ENCODE peak calls at places on chromosomes 7 and 10, in seven cellular contexts. One of them, this sample, is unnamed.

GRCh38 chr7:107592361-107593024 is 12.4 kb downstream of the BCAP29 start:
- DNase-seq in NCI-H1092 treated with DMSO at 0.1 percent for 48 hours: no peak
- DNase-seq in stimulated activated CD8-positive, alpha-beta memory T cell treated with anti-CD3 and anti-CD28 coated beads, Interleukin-7, amount 100 ng/mL, for 4 hours: no peak
- DNase-seq in fibroblast of pulmonary artery: peak; percentile 25
- DNase-seq in HTR-8/SVneo: no peak
- DNase-seq in stromal cell of bone marrow: no peak
- DNase-seq in AG04450: peak; percentile 63
- DNase-seq in this sample: no peak

GRCh38 chr7:48636391-48637015 is 287.8 kb upstream of the CDC14C start:
- DNase-seq in NCI-H1092 treated with DMSO at 0.1 percent for 48 hours: peak; percentile 75
- DNase-seq in stimulated activated CD8-positive, alpha-beta memory T cell treated with anti-CD3 and anti-CD28 coated beads, Interleukin-7, amount 100 ng/mL, for 4 hours: no peak
- DNase-seq in fibroblast of pulmonary artery: no peak
- DNase-seq in HTR-8/SVneo: no peak
- DNase-seq in stromal cell of bone marrow: no peak
- DNase-seq in AG04450: no peak
- DNase-seq in this sample: no peak

GRCh38 chr10:4982764-4983226 is 19.6 kb downstream of the AKR1C1 start:
- DNase-seq in NCI-H1092 treated with DMSO at 0.1 percent for 48 hours: no peak
- DNase-seq in stimulated activated CD8-positive, alpha-beta memory T cell treated with anti-CD3 and anti-CD28 coated beads, Interleukin-7, amount 100 ng/mL, for 4 hours: no peak
- DNase-seq in fibroblast of pulmonary artery: peak; percentile 13
- DNase-seq in HTR-8/SVneo: no peak
- DNase-seq in stromal cell of bone marrow: peak; percentile 67
- DNase-seq in AG04450: no peak
- DNase-seq in this sample: no peak

GRCh38 chr7:132635127-132635526 is 58.9 kb upstream of the PLXNA4 start:
- DNase-seq in NCI-H1092 treated with DMSO at 0.1 percent for 48 hours: no peak
- DNase-seq in stimulated activated CD8-positive, alpha-beta memory T cell treated with anti-CD3 and anti-CD28 coated beads, Interleukin-7, amount 100 ng/mL, for 4 hours: no peak
- DNase-seq in fibroblast of pulmonary artery: no peak
- DNase-seq in HTR-8/SVneo: no peak
- DNase-seq in stromal cell of bone marrow: no peak
- DNase-seq in AG04450: no peak
- DNase-seq in this sample: no peak

GRCh38 chr10:131044379-131044778 is 267.1 kb downstream of the TCERG1L start:
- DNase-seq in NCI-H1092 treated with DMSO at 0.1 percent for 48 hours: no peak
- DNase-seq in stimulated activated CD8-positive, alpha-beta memory T cell treated with anti-CD3 and anti-CD28 coated beads, Interleukin-7, amount 100 ng/mL, for 4 hours: no peak
- DNase-seq in fibroblast of pulmonary artery: no peak
- DNase-seq in HTR-8/SVneo: no peak
- DNase-seq in stromal cell of bone marrow: no peak
- DNase-seq in AG04450: no peak
- DNase-seq in this sample: no peak

GRCh38 chr10:112246-112645 is 23.0 kb upstream of the ZMYND11 start:
- DNase-seq in NCI-H1092 treated with DMSO at 0.1 percent for 48 hours: no peak
- DNase-seq in stimulated activated CD8-positive, alpha-beta memory T cell treated with anti-CD3 and anti-CD28 coated beads, Interleukin-7, amount 100 ng/mL, for 4 hours: no peak
- DNase-seq in fibroblast of pulmonary artery: no peak
- DNase-seq in HTR-8/SVneo: peak; percentile 10
- DNase-seq in stromal cell of bone marrow: no peak
- DNase-seq in AG04450: no peak
- DNase-seq in this sample: no peak

GRCh38 chr10:123485577-123485976 is 180.6 kb upstream of the GPR26 start:
- DNase-seq in NCI-H1092 treated with DMSO at 0.1 percent for 48 hours: no peak
- DNase-seq in stimulated activated CD8-positive, alpha-beta memory T cell treated with anti-CD3 and anti-CD28 coated beads, Interleukin-7, amount 100 ng/mL, for 4 hours: no peak
- DNase-seq in fibroblast of pulmonary artery: no peak
- DNase-seq in HTR-8/SVneo: no peak
- DNase-seq in stromal cell of bone marrow: no peak
- DNase-seq in AG04450: no peak
- DNase-seq in this sample: no peak

GRCh38 chr10:87639493-87639892 is 20.2 kb upstream of the PAPSS2 start:
- DNase-seq in NCI-H1092 treated with DMSO at 0.1 percent for 48 hours: no peak
- DNase-seq in stimulated activated CD8-positive, alpha-beta memory T cell treated with anti-CD3 and anti-CD28 coated beads, Interleukin-7, amount 100 ng/mL, for 4 hours: no peak
- DNase-seq in fibroblast of pulmonary artery: no peak
- DNase-seq in HTR-8/SVneo: no peak
- DNase-seq in stromal cell of bone marrow: no peak
- DNase-seq in AG04450: no peak
- DNase-seq in this sample: no peak

GRCh38 chr10:133274751-133275682 is 1.7 kb downstream of the ADAM8 start:
- DNase-seq in NCI-H1092 treated with DMSO at 0.1 percent for 48 hours: no peak
- DNase-seq in stimulated activated CD8-positive, alpha-beta memory T cell treated with anti-CD3 and anti-CD28 coated beads, Interleukin-7, amount 100 ng/mL, for 4 hours: peak; percentile 81
- DNase-seq in fibroblast of pulmonary artery: no peak
- DNase-seq in HTR-8/SVneo: no peak
- DNase-seq in stromal cell of bone marrow: no peak
- DNase-seq in AG04450: no peak
- DNase-seq in this sample: no peak

GRCh38 chr7:73703985-73704639 is 15.4 kb downstream of the STX1A start:
- DNase-seq in NCI-H1092 treated with DMSO at 0.1 percent for 48 hours: no peak
- DNase-seq in stimulated activated CD8-positive, alpha-beta memory T cell treated with anti-CD3 and anti-CD28 coated beads, Interleukin-7, amount 100 ng/mL, for 4 hours: no peak
- DNase-seq in fibroblast of pulmonary artery: peak; percentile 31
- DNase-seq in HTR-8/SVneo: no peak
- DNase-seq in stromal cell of bone marrow: no peak
- DNase-seq in AG04450: no peak
- DNase-seq in this sample: peak; percentile 90

GRCh38 chr10:1187855-1188555 is 131.8 kb downstream of the WDR37 start:
- DNase-seq in NCI-H1092 treated with DMSO at 0.1 percent for 48 hours: no peak
- DNase-seq in stimulated activated CD8-positive, alpha-beta memory T cell treated with anti-CD3 and anti-CD28 coated beads, Interleukin-7, amount 100 ng/mL, for 4 hours: no peak
- DNase-seq in fibroblast of pulmonary artery: no peak
- DNase-seq in HTR-8/SVneo: no peak
- DNase-seq in stromal cell of bone marrow: no peak
- DNase-seq in AG04450: no peak
- DNase-seq in this sample: no peak

This sample was measured in BE2C.